ENCODE peak calls at places on chromosomes 13 and 19, in nine cellular contexts. N, F, S, J, G, D, Q, L and I are unnamed samples.

GRCh38 chr19:33291623-33292534 is 10.5 kb downstream of the CEBPA start:
- DNase-seq in N (no peak), F (no peak), S (no peak), J (no peak), G (peak), D (no peak), Q (no peak), L (no peak), I (no peak)

GRCh38 chr19:45076029-45076850 is at the start of gene ZNF296:
- DNase-seq in N (peak), F (peak), S (peak), J (no peak), G (peak), D (peak), Q (peak), L (peak), I (no peak)

GRCh38 chr13:20258208-20258962 is 26.3 kb upstream of the GJB6 start:
- DNase-seq in N (no peak), F (no peak), S (peak), J (no peak), G (no peak), D (no peak), Q (no peak), L (no peak), I (no peak)

GRCh38 chr13:33953203-33953602 is 135.3 kb downstream of the RFC3 start:
- DNase-seq in N (no peak), F (no peak), S (no peak), J (peak), G (no peak), D (no peak), Q (no peak), L (no peak), I (no peak)

GRCh38 chr13:63773476-63773875 is 2357.8 kb upstream of the PCDH20 start:
- DNase-seq in N (no peak), F (no peak), S (no peak), J (no peak), G (no peak), D (no peak), Q (no peak), L (no peak), I (no peak)

GRCh38 chr13:40179421-40179820 is 487.0 kb downstream of the FOXO1 start:
- DNase-seq in N (no peak), F (no peak), S (no peak), J (no peak), G (no peak), D (no peak), Q (no peak), L (no peak), I (no peak)

GRCh38 chr19:37218592-37218935 is 550 bp downstream of the ZNF383 start:
- DNase-seq in N (no peak), F (no peak), S (no peak), J (no peak), G (peak), D (no peak), Q (no peak), L (no peak), I (peak)

GRCh38 chr19:51799998-51800848 is 5.3 kb downstream of the FPR3 start:
- DNase-seq in N (no peak), F (no peak), S (no peak), J (peak), G (no peak), D (no peak), Q (no peak), L (no peak), I (no peak)

GRCh38 chr13:27401210-27401609 is 23.2 kb upstream of the GTF3A start:
- DNase-seq in N (no peak), F (no peak), S (no peak), J (no peak), G (no peak), D (no peak), Q (no peak), L (no peak), I (no peak)

GRCh38 chr13:76965759-76966421 is 17.6 kb downstream of the ACOD1 start:
- DNase-seq in N (no peak), F (no peak), S (peak), J (peak), G (no peak), D (no peak), Q (no peak), L (no peak), I (peak)

GRCh38 chr19:41870401-41870873 is 6.6 kb upstream of the CD79A start:
- DNase-seq in N (no peak), F (no peak), S (no peak), J (peak), G (peak), D (no peak), Q (no peak), L (no peak), I (peak)

GRCh38 chr13:24147570-24147963 is 13.0 kb upstream of the SPATA13 start:
- DNase-seq in N (no peak), F (no peak), S (no peak), J (no peak), G (no peak), D (no peak), Q (no peak), L (no peak), I (no peak)

GRCh38 chr19:6740589-6741348 is 1.3 kb downstream of the TRIP10 start:
- DNase-seq in N (no peak), F (no peak), S (no peak), J (peak), G (peak), D (no peak), Q (no peak), L (peak), I (peak)

GRCh38 chr19:42343344-42344110 is 18.1 kb downstream of the MEGF8 start:
- DNase-seq in N (no peak), F (no peak), S (no peak), J (no peak), G (peak), D (no peak), Q (no peak), L (peak), I (peak)

GRCh38 chr13:99432637-99433542 is 68.4 kb upstream of the TM9SF2 start:
- DNase-seq in N (peak), F (no peak), S (no peak), J (no peak), G (peak), D (peak), Q (no peak), L (peak), I (no peak)

GRCh38 chr13:75633285-75633684 is 2.8 kb upstream of the LMO7 start:
- DNase-seq in N (no peak), F (no peak), S (no peak), J (peak), G (no peak), D (no peak), Q (no peak), L (no peak), I (no peak)

GRCh38 chr13:111577956-111578595 is 257.6 kb downstream of the TEX29 start:
- DNase-seq in N (no peak), F (no peak), S (no peak), J (no peak), G (peak), D (no peak), Q (peak), L (no peak), I (no peak)

GRCh38 chr19:14979498-14980255 is at the start of gene SLC1A6:
- DNase-seq in N (no peak), F (no peak), S (no peak), J (no peak), G (peak), D (no peak), Q (no peak), L (peak), I (peak)

GRCh38 chr19:48702701-48703100 is 6.9 kb downstream of the FUT2 start:
- DNase-seq in N (no peak), F (no peak), S (no peak), J (no peak), G (no peak), D (no peak), Q (no peak), L (no peak), I (no peak)

GRCh38 chr13:82627183-82627582 is 1255.1 kb downstream of the SLITRK1 start:
- DNase-seq in N (no peak), F (no peak), S (peak), J (no peak), G (no peak), D (no peak), Q (no peak), L (no peak), I (no peak)

GRCh38 chr13:98484289-98485219 is 92.4 kb downstream of the STK24 start:
- DNase-seq in N (peak), F (no peak), S (peak), J (peak), G (peak), D (peak), Q (no peak), L (peak), I (no peak)

GRCh38 chr13:104034891-104035290 is 968.7 kb upstream of the SLC10A2 start:
- DNase-seq in N (no peak), F (no peak), S (no peak), J (no peak), G (no peak), D (no peak), Q (no peak), L (no peak), I (no peak)

GRCh38 chr19:20503536-20503935 is 62.0 kb downstream of the ZNF737 start:
- DNase-seq in N (no peak), F (no peak), S (peak), J (no peak), G (no peak), D (no peak), Q (no peak), L (no peak), I (no peak)

GRCh38 chr13:23986619-23987018 is 89.3 kb upstream of the C1QTNF9B start:
- DNase-seq in N (no peak), F (no peak), S (no peak), J (peak), G (no peak), D (no peak), Q (no peak), L (no peak), I (no peak)

GRCh38 chr13:31380728-31381127 is 181.0 kb downstream of the B3GLCT start:
- DNase-seq in N (no peak), F (no peak), S (no peak), J (no peak), G (peak), D (no peak), Q (no peak), L (no peak), I (no peak)

GRCh38 chr13:45004096-45004495 is 14.8 kb downstream of the GPALPP1 start:
- DNase-seq in N (no peak), F (no peak), S (no peak), J (no peak), G (no peak), D (no peak), Q (no peak), L (no peak), I (no peak)